ENCODE peak calls at places on chromosomes 13 and 19, in eight cellular contexts. S, B, P, K, F, O, A and J are unnamed samples.

GRCh38 chr13:45781553-45782326 is 69.8 kb downstream of the SIAH3 start:
- DNase-seq in S (no peak), B (peak; percentile 47), P (no peak), K (no peak), F (no peak), O (peak; percentile 2), A (peak; percentile 79), J (no peak)

GRCh38 chr13:21106089-21106488 is 44.7 kb upstream of the LATS2 start:
- DNase-seq in S (no peak), B (peak; percentile 79), P (no peak), K (no peak), F (no peak), O (no peak), A (no peak), J (no peak)

GRCh38 chr13:31044658-31045620 is 112.5 kb downstream of the TEX26 start:
- DNase-seq in S (no peak), B (no peak), P (no peak), K (no peak), F (peak; percentile 60), O (no peak), A (no peak), J (no peak)

GRCh38 chr13:30112602-30113435 is 194.5 kb downstream of the KATNAL1 start:
- DNase-seq in S (peak; percentile 92), B (peak; percentile 81), P (peak; percentile 87), K (peak; percentile 56), F (peak; percentile 61), O (peak; percentile 93), A (peak; percentile 85), J (peak; percentile 79)

GRCh38 chr13:51684076-51684475 is 99.8 kb downstream of the WDFY2 start:
- DNase-seq in S (no peak), B (peak; percentile 68), P (no peak), K (no peak), F (no peak), O (peak; percentile 62), A (no peak), J (no peak)

GRCh38 chr19:5269279-5269678 is 71.3 kb downstream of the PTPRS start:
- DNase-seq in S (no peak), B (no peak), P (no peak), K (no peak), F (no peak), O (no peak), A (no peak), J (no peak)

GRCh38 chr13:42814868-42815267 is 33.5 kb downstream of the FAM216B start:
- DNase-seq in S (no peak), B (peak; percentile 88), P (no peak), K (no peak), F (no peak), O (peak; percentile 98), A (no peak), J (no peak)

GRCh38 chr19:46718934-46719551 is 2.1 kb upstream of the PRKD2 start:
- DNase-seq in S (no peak), B (no peak), P (no peak), K (no peak), F (no peak), O (no peak), A (no peak), J (no peak)

GRCh38 chr19:40598918-40599307 is 2.3 kb upstream of the LTBP4 start:
- DNase-seq in S (no peak), B (no peak), P (no peak), K (no peak), F (no peak), O (no peak), A (no peak), J (no peak)

GRCh38 chr19:986083-986482 is 1.9 kb downstream of the WDR18 start:
- DNase-seq in S (no peak), B (no peak), P (no peak), K (no peak), F (no peak), O (no peak), A (no peak), J (peak; percentile 43)

GRCh38 chr19:982567-983170 is 1.5 kb upstream of the WDR18 start:
- DNase-seq in S (peak; percentile 83), B (peak; percentile 29), P (no peak), K (peak; percentile 73), F (no peak), O (peak; percentile 35), A (peak; percentile 79), J (peak; percentile 79)

GRCh38 chr19:988081-988480 is 3.9 kb downstream of the WDR18 start:
- DNase-seq in S (peak; percentile 0), B (peak; percentile 30), P (no peak), K (no peak), F (no peak), O (peak; percentile 10), A (no peak), J (no peak)

GRCh38 chr19:980133-980998 is 3.8 kb upstream of the WDR18 start:
- DNase-seq in S (peak; percentile 69), B (no peak), P (no peak), K (no peak), F (no peak), O (peak; percentile 24), A (no peak), J (peak; percentile 49)

GRCh38 chr19:984165-984967 is at the start of gene WDR18:
- DNase-seq in S (peak; percentile 93), B (peak; percentile 80), P (peak; percentile 87), K (peak; percentile 96), F (peak; percentile 71), O (peak; percentile 78), A (peak; percentile 94), J (peak; percentile 96)
- TF ChIP-seq CTCF in S (no peak), B (no peak), P (no peak), K (peak; percentile 17), F (no peak), O (no peak), A (no peak), J (peak; percentile 49)

DNA sequence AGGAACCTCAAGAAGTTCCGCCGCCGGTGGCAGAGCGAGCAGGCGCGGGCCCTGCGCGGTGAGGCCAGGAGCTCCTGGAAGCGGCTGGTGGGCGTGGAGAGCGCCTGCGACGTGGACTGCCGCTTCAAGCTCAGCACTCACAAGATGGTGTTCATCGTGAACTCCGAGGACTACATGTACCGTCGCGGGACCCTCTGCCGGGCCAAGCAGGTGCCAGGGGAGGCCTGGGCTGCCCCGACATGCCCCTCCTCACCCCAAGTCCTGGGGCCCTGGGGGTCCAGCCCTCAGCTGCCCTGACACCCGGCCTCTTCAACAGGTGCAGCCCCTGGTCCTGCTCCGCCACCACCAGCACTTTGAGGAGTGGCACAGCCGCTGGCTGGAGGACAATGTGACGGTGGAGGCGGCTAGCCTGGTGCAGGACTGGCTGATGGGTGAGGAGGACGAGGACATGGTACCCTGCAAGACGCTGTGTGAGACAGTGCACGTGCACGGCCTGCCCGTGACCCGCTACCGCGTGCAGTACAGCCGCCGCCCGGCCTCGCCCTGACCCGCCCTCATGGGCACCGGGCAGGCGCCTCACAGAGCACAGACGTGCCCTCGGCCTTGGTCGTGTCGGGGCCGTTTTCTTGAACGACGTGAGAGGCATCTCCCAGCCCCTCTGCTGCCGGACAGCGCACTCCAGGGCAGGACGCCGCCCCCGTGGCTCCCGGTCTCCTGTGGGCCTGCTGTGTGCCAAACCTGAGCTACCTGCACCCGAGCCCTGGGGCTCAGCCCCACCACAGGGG is 10.4 kb upstream of the F2RL3 start:
- DNase-seq in S (no peak), B (no peak), P (no peak), K (no peak), F (no peak), O (no peak), A (no peak), J (no peak)
- H3K4me3 ChIP-seq in S (no peak overlapping the region), B (no peak overlapping the region), P (no peak overlapping the region), K (no peak overlapping the region), F (no peak overlapping the region), O (no peak overlapping the region), A (no peak overlapping the region), J (no peak overlapping the region)

GRCh38 chr19:44642375-44642774 is 1.3 kb upstream of the PVR start:
- DNase-seq in S (no peak), B (no peak), P (no peak), K (no peak), F (no peak), O (no peak), A (no peak), J (no peak)

GRCh38 chr19:44643605-44644390 is at the start of gene PVR:
- DNase-seq in S (peak; percentile 75), B (peak; percentile 75), P (no peak), K (peak; percentile 61), F (no peak), O (peak; percentile 57), A (peak; percentile 72), J (peak; percentile 86)

GRCh38 chr19:44640518-44640917 is 3.2 kb upstream of the PVR start:
- DNase-seq in S (no peak), B (peak; percentile 59), P (no peak), K (no peak), F (no peak), O (peak; percentile 81), A (no peak), J (no peak)

GRCh38 chr19:44641866-44642265 is 1.8 kb upstream of the PVR start:
- DNase-seq in S (no peak), B (no peak), P (no peak), K (no peak), F (no peak), O (no peak), A (no peak), J (no peak)

DNA sequence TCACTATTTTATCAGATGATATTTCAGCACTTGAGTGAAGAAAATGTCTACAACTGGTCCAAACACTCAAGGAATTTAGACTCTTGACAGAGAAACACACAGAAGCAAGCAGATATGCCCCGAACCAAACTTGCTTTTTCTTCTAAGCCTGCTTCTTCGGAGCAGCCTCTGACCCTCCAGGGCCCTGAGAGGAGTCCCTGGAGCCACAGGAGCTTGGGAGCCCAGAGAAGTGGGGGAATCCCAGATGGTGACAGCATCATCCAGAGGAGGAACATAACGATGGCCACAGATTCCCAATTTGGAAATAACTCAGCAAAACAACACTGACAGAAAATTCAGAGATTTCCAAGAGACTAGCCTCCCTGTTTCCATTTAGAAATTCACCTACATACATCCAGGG is 2.2 kb upstream of the PVR start:
- DNase-seq in S (no peak), B (no peak), P (no peak), K (no peak), F (no peak), O (no peak), A (no peak), J (no peak)
- TF ChIP-seq CTCF in S (no peak), B (no peak), P (no peak), K (no peak), F (no peak), O (no peak), A (no peak), J (no peak)

GRCh38 chr13:113329656-113330312 is 32.7 kb downstream of the LAMP1 start:
- DNase-seq in S (no peak), B (no peak), P (no peak), K (no peak), F (no peak), O (no peak), A (no peak), J (no peak)

GRCh38 chr13:113325779-113326178 is 28.7 kb downstream of the LAMP1 start:
- DNase-seq in S (no peak), B (no peak), P (no peak), K (no peak), F (no peak), O (no peak), A (no peak), J (no peak)

GRCh38 chr13:113327391-113327765 is 30.3 kb downstream of the LAMP1 start:
- DNase-seq in S (no peak), B (no peak), P (no peak), K (no peak), F (no peak), O (no peak), A (no peak), J (no peak)

GRCh38 chr13:113327766-113328391 is 30.8 kb downstream of the LAMP1 start:
- DNase-seq in S (no peak), B (no peak), P (no peak), K (no peak), F (no peak), O (no peak), A (no peak), J (no peak)

GRCh38 chr13:113328851-113329250 is 31.8 kb downstream of the LAMP1 start:
- DNase-seq in S (no peak), B (no peak), P (no peak), K (no peak), F (no peak), O (no peak), A (no peak), J (no peak)
- H3K4me3 ChIP-seq in S (no peak overlapping the region), B (no peak overlapping the region), P (no peak overlapping the region), K (no peak overlapping the region), F (no peak overlapping the region), O (no peak overlapping the region), A (no peak overlapping the region), J (no peak overlapping the region)